ENCODE peak calls at places on chromosomes 16 and 17, in four cellular contexts. L, S, Y and F are unnamed samples.

GRCh38 chr17:33438136-33438535 is 145.0 kb upstream of the ASIC2 start:
- DNase-seq in L (no peak), S (no peak), Y (no peak), F (no peak)

GRCh38 chr16:27730703-27731220 is 180.8 kb downstream of the KATNIP start:
- DNase-seq in L (no peak), Y (no peak), S (no peak), F (no peak)

GRCh38 chr16:17389392-17389791 is 81.4 kb downstream of the XYLT1 start:
- DNase-seq in L (no peak), S (no peak), Y (no peak), F (no peak)

GRCh38 chr16:10611825-10612342 is 31.5 kb upstream of the EMP2 start:
- DNase-seq in Y (no peak), L (no peak), S (no peak), F (no peak)

GRCh38 chr17:6894206-6894528 is 62.6 kb upstream of the TEKT1 start:
- DNase-seq in S (peak; percentile 48), L (no peak), Y (no peak), F (no peak)

GRCh38 chr17:75406222-75406615 is 741 bp upstream of the GRB2 start:
- DNase-seq in L (no peak), Y (no peak), S (no peak), F (no peak)

GRCh38 chr16:50024207-50024606 is 818 bp upstream of the CNEP1R1 start:
- DNase-seq in L (no peak), S (peak; percentile 8), Y (no peak), F (no peak)

GRCh38 chr17:4514206-4514605 is 15.5 kb downstream of the SPNS2 start:
- DNase-seq in L (no peak), Y (no peak), S (no peak), F (no peak)

GRCh38 chr17:80254396-80255241 is 6.0 kb upstream of the RNF213 start:
- DNase-seq in L (peak; percentile 63), S (peak; percentile 60), Y (peak; percentile 95), F (peak; percentile 48)

GRCh38 chr17:80650339-80650672 is 105.7 kb downstream of the RPTOR start:
- DNase-seq in L (no peak), Y (no peak), S (no peak), F (no peak)

GRCh38 chr16:67177743-67178699 is 5.7 kb downstream of the MATCAP1 start:
- DNase-seq in Y (no peak), L (no peak), S (peak; percentile 57), F (peak; percentile 78)

GRCh38 chr16:24070851-24071250 is 185.3 kb upstream of the CACNG3 start:
- DNase-seq in Y (peak; percentile 50), L (no peak), S (peak; percentile 30), F (peak; percentile 41)